ENCODE peak calls at places on chromosomes 4 and X, in eight cellular contexts. One of them, this sample, is unnamed.

GRCh38 chr4:165383757-165384156 is 4.9 kb downstream of the CPE start:
- DNase-seq in coronary artery: no peak
- DNase-seq in kidney: no peak
- DNase-seq in endodermal cell: peak
- DNase-seq in cardiac muscle cell: no peak
- DNase-seq in OCI-LY7: no peak
- DNase-seq in stomach: no peak
- DNase-seq in foreskin fibroblast: no peak
- DNase-seq in this sample: no peak

GRCh38 chr4:10571896-10572295 is 112.7 kb downstream of the CLNK start:
- DNase-seq in kidney: no peak
- DNase-seq in cardiac muscle cell: no peak
- DNase-seq in endodermal cell: no peak
- DNase-seq in foreskin fibroblast: no peak
- DNase-seq in stomach: no peak
- DNase-seq in OCI-LY7: no peak
- DNase-seq in coronary artery: no peak
- DNase-seq in this sample: no peak

GRCh38 chr4:44583393-44583792 is 68.0 kb downstream of the YIPF7 start:
- DNase-seq in foreskin fibroblast: no peak
- DNase-seq in coronary artery: no peak
- DNase-seq in endodermal cell: peak
- DNase-seq in cardiac muscle cell: no peak
- DNase-seq in kidney: no peak
- DNase-seq in stomach: no peak
- DNase-seq in OCI-LY7: peak
- DNase-seq in this sample: no peak

GRCh38 chr4:94813221-94813620 is 55.5 kb downstream of the BMPR1B start:
- DNase-seq in endodermal cell: peak
- DNase-seq in cardiac muscle cell: no peak
- DNase-seq in coronary artery: no peak
- DNase-seq in OCI-LY7: no peak
- DNase-seq in stomach: no peak
- DNase-seq in foreskin fibroblast: no peak
- DNase-seq in kidney: no peak
- DNase-seq in this sample: no peak

GRCh38 chr4:113050361-113050760 is 908 bp downstream of the ANK2 start:
- DNase-seq in foreskin fibroblast: no peak
- DNase-seq in OCI-LY7: no peak
- DNase-seq in stomach: no peak
- DNase-seq in kidney: no peak
- DNase-seq in cardiac muscle cell: no peak
- DNase-seq in endodermal cell: no peak
- DNase-seq in coronary artery: no peak
- DNase-seq in this sample: no peak

GRCh38 chrX:68832101-68832416 is 3.2 kb downstream of the EFNB1 start:
- DNase-seq in foreskin fibroblast: peak
- DNase-seq in endodermal cell: peak
- DNase-seq in stomach: peak
- DNase-seq in kidney: peak
- DNase-seq in cardiac muscle cell: peak
- DNase-seq in coronary artery: peak
- DNase-seq in OCI-LY7: peak
- DNase-seq in this sample: peak

GRCh38 chrX:66677430-66677829 is 38.6 kb upstream of the EDA2R start:
- DNase-seq in coronary artery: no peak
- DNase-seq in foreskin fibroblast: peak
- DNase-seq in cardiac muscle cell: no peak
- DNase-seq in stomach: no peak
- DNase-seq in OCI-LY7: no peak
- DNase-seq in endodermal cell: no peak
- DNase-seq in kidney: no peak
- DNase-seq in this sample: no peak

GRCh38 chrX:42978655-42979379 is 200.9 kb upstream of the PPP1R2C start:
- DNase-seq in endodermal cell: no peak
- DNase-seq in cardiac muscle cell: no peak
- DNase-seq in OCI-LY7: no peak
- DNase-seq in stomach: no peak
- DNase-seq in kidney: no peak
- DNase-seq in foreskin fibroblast: no peak
- DNase-seq in coronary artery: no peak
- DNase-seq in this sample: no peak

GRCh38 chr4:3838437-3839380 is 72.5 kb downstream of the ADRA2C start:
- DNase-seq in cardiac muscle cell: no peak
- DNase-seq in stomach: no peak
- DNase-seq in foreskin fibroblast: no peak
- DNase-seq in OCI-LY7: no peak
- DNase-seq in coronary artery: no peak
- DNase-seq in kidney: peak
- DNase-seq in endodermal cell: no peak
- DNase-seq in this sample: no peak

GRCh38 chr4:1907848-1908525 is 36.8 kb downstream of the NSD2 start:
- DNase-seq in cardiac muscle cell: no peak
- DNase-seq in kidney: no peak
- DNase-seq in coronary artery: no peak
- DNase-seq in foreskin fibroblast: no peak
- DNase-seq in stomach: no peak
- DNase-seq in OCI-LY7: no peak
- DNase-seq in endodermal cell: no peak
- DNase-seq in this sample: no peak

GRCh38 chr4:1910643-1911042 is 39.5 kb downstream of the NSD2 start:
- DNase-seq in OCI-LY7: peak
- DNase-seq in stomach: peak
- DNase-seq in coronary artery: no peak
- DNase-seq in kidney: no peak
- DNase-seq in foreskin fibroblast: peak
- DNase-seq in cardiac muscle cell: peak
- DNase-seq in endodermal cell: peak
- DNase-seq in this sample: peak
- TF ChIP-seq CTCF in OCI-LY7: peak
- TF ChIP-seq CTCF in stomach: peak
- TF ChIP-seq CTCF in coronary artery: no peak
- TF ChIP-seq CTCF in kidney: peak
- TF ChIP-seq CTCF in foreskin fibroblast: peak
- TF ChIP-seq CTCF in cardiac muscle cell: peak
- TF ChIP-seq CTCF in endodermal cell: peak
- TF ChIP-seq CTCF in this sample: peak

GRCh38 chr4:153512952-153513500 is 46.9 kb downstream of the TMEM131L start:
- DNase-seq in foreskin fibroblast: no peak
- DNase-seq in OCI-LY7: no peak
- DNase-seq in coronary artery: no peak
- DNase-seq in cardiac muscle cell: no peak
- DNase-seq in endodermal cell: no peak
- DNase-seq in kidney: no peak
- DNase-seq in stomach: no peak
- DNase-seq in this sample: no peak

GRCh38 chr4:153511104-153511503 is 44.9 kb downstream of the TMEM131L start:
- DNase-seq in foreskin fibroblast: no peak
- DNase-seq in endodermal cell: no peak
- DNase-seq in cardiac muscle cell: no peak
- DNase-seq in stomach: no peak
- DNase-seq in coronary artery: no peak
- DNase-seq in kidney: no peak
- DNase-seq in OCI-LY7: no peak
- DNase-seq in this sample: no peak

GRCh38 chr4:153512162-153512852 is 46.1 kb downstream of the TMEM131L start:
- DNase-seq in stomach: no peak
- DNase-seq in foreskin fibroblast: no peak
- DNase-seq in cardiac muscle cell: no peak
- DNase-seq in coronary artery: no peak
- DNase-seq in kidney: no peak
- DNase-seq in OCI-LY7: no peak
- DNase-seq in endodermal cell: no peak
- DNase-seq in this sample: no peak

GRCh38 chr4:153513596-153513995 is 47.4 kb downstream of the TMEM131L start:
- DNase-seq in endodermal cell: no peak
- DNase-seq in coronary artery: no peak
- DNase-seq in stomach: no peak
- DNase-seq in OCI-LY7: no peak
- DNase-seq in cardiac muscle cell: no peak
- DNase-seq in foreskin fibroblast: peak
- DNase-seq in kidney: no peak
- DNase-seq in this sample: no peak

GRCh38 chr4:153514001-153514526 is 47.9 kb downstream of the TMEM131L start:
- DNase-seq in stomach: no peak
- DNase-seq in OCI-LY7: no peak
- DNase-seq in foreskin fibroblast: peak
- DNase-seq in cardiac muscle cell: no peak
- DNase-seq in endodermal cell: no peak
- DNase-seq in coronary artery: no peak
- DNase-seq in kidney: no peak
- DNase-seq in this sample: peak
- H3K4me3 ChIP-seq in stomach: no peak
- H3K4me3 ChIP-seq in OCI-LY7: no peak
- H3K4me3 ChIP-seq in foreskin fibroblast: no peak
- H3K4me3 ChIP-seq in cardiac muscle cell: no peak
- H3K4me3 ChIP-seq in endodermal cell: no peak
- H3K4me3 ChIP-seq in coronary artery: peak
- H3K4me3 ChIP-seq in kidney: no peak
- H3K4me3 ChIP-seq in this sample: no peak

GRCh38 chrX:112910418-112910817 is 69.8 kb upstream of the AMOT start:
- DNase-seq in foreskin fibroblast: no peak
- DNase-seq in coronary artery: no peak
- DNase-seq in stomach: no peak
- DNase-seq in OCI-LY7: no peak
- DNase-seq in kidney: no peak
- DNase-seq in endodermal cell: no peak
- DNase-seq in cardiac muscle cell: no peak
- DNase-seq in this sample: no peak

GRCh38 chrX:112913807-112914206 is 73.2 kb upstream of the AMOT start:
- DNase-seq in coronary artery: no peak
- DNase-seq in cardiac muscle cell: no peak
- DNase-seq in foreskin fibroblast: no peak
- DNase-seq in endodermal cell: no peak
- DNase-seq in stomach: no peak
- DNase-seq in kidney: no peak
- DNase-seq in OCI-LY7: no peak
- DNase-seq in this sample: no peak
- TF ChIP-seq CTCF in coronary artery: no peak
- TF ChIP-seq CTCF in cardiac muscle cell: no peak
- TF ChIP-seq CTCF in foreskin fibroblast: no peak
- TF ChIP-seq CTCF in endodermal cell: peak
- TF ChIP-seq CTCF in stomach: no peak
- TF ChIP-seq CTCF in kidney: no peak
- TF ChIP-seq CTCF in OCI-LY7: no peak
- TF ChIP-seq CTCF in this sample: peak

GRCh38 chr4:141501931-141502330 is 134.5 kb upstream of the IL15 start:
- DNase-seq in foreskin fibroblast: peak
- DNase-seq in coronary artery: no peak
- DNase-seq in cardiac muscle cell: no peak
- DNase-seq in kidney: no peak
- DNase-seq in endodermal cell: no peak
- DNase-seq in stomach: no peak
- DNase-seq in OCI-LY7: no peak
- DNase-seq in this sample: peak
- H3K4me3 ChIP-seq in foreskin fibroblast: no peak
- H3K4me3 ChIP-seq in coronary artery: no peak
- H3K4me3 ChIP-seq in cardiac muscle cell: no peak
- H3K4me3 ChIP-seq in kidney: no peak
- H3K4me3 ChIP-seq in endodermal cell: no peak
- H3K4me3 ChIP-seq in stomach: no peak
- H3K4me3 ChIP-seq in OCI-LY7: no peak
- H3K4me3 ChIP-seq in this sample: no peak

GRCh38 chr4:109296545-109296944 is 5.9 kb downstream of the COL25A1 start:
- DNase-seq in endodermal cell: no peak
- DNase-seq in kidney: no peak
- DNase-seq in cardiac muscle cell: no peak
- DNase-seq in coronary artery: no peak
- DNase-seq in OCI-LY7: no peak
- DNase-seq in stomach: no peak
- DNase-seq in foreskin fibroblast: no peak
- DNase-seq in this sample: no peak

GRCh38 chr4:109294468-109295020 is 7.9 kb downstream of the COL25A1 start:
- DNase-seq in OCI-LY7: no peak
- DNase-seq in stomach: no peak
- DNase-seq in kidney: no peak
- DNase-seq in endodermal cell: no peak
- DNase-seq in cardiac muscle cell: no peak
- DNase-seq in coronary artery: no peak
- DNase-seq in foreskin fibroblast: no peak
- DNase-seq in this sample: no peak

GRCh38 chr4:109301691-109302365 is 630 bp downstream of the COL25A1 start:
- DNase-seq in endodermal cell: peak
- DNase-seq in foreskin fibroblast: no peak
- DNase-seq in coronary artery: no peak
- DNase-seq in kidney: peak
- DNase-seq in stomach: no peak
- DNase-seq in cardiac muscle cell: peak
- DNase-seq in OCI-LY7: no peak
- DNase-seq in this sample: no peak

GRCh38 chr4:109295081-109295480 is 7.4 kb downstream of the COL25A1 start:
- DNase-seq in kidney: no peak
- DNase-seq in foreskin fibroblast: no peak
- DNase-seq in coronary artery: no peak
- DNase-seq in endodermal cell: no peak
- DNase-seq in cardiac muscle cell: no peak
- DNase-seq in stomach: no peak
- DNase-seq in OCI-LY7: no peak
- DNase-seq in this sample: no peak

DNA sequence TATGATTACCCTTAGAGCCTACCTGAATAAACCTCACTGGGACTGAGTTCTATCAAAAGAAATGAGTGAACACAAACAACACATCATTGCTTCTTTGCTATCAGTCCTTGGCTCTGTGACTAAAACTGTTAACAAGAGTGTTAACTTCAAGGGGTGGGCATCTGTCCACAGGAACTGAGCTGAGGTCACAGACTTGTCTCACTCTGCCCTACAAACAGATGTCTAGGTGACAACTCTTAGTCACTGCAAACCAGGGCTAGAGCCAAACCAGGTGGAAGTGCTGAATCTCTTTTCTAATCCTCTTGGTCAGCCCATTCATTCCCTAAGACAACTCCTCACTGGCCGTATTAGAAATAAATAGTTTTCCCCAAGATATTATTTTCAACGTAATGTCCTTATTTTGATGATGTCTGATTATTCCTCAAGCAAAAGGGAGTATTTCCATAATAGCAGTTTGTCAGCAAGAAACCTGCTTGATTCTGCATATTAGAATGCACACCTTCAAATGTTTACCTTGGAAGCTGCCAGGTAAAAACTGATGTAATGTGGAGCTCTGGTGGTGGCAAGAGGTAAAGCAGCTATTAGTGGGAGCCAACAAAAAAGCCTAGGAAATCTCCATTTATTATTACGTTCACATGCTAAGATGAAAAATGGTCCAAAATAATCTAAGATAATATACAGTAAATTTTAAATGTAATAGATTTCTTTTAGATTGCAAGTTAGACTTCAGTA is 4.0 kb downstream of the COL25A1 start:
- DNase-seq in cardiac muscle cell: peak
- DNase-seq in stomach: no peak
- DNase-seq in kidney: no peak
- DNase-seq in coronary artery: no peak
- DNase-seq in OCI-LY7: peak
- DNase-seq in foreskin fibroblast: no peak
- DNase-seq in endodermal cell: no peak
- DNase-seq in this sample: no peak
- TF ChIP-seq CTCF in cardiac muscle cell: peak
- TF ChIP-seq CTCF in stomach: peak
- TF ChIP-seq CTCF in kidney: peak
- TF ChIP-seq CTCF in coronary artery: no peak
- TF ChIP-seq CTCF in OCI-LY7: peak
- TF ChIP-seq CTCF in foreskin fibroblast: peak
- TF ChIP-seq CTCF in endodermal cell: peak
- TF ChIP-seq CTCF in this sample: peak

GRCh38 chrX:17669891-17670290 is 67.4 kb upstream of the SCML1 start:
- DNase-seq in endodermal cell: no peak
- DNase-seq in stomach: no peak
- DNase-seq in cardiac muscle cell: no peak
- DNase-seq in OCI-LY7: no peak
- DNase-seq in coronary artery: no peak
- DNase-seq in kidney: no peak
- DNase-seq in foreskin fibroblast: no peak
- DNase-seq in this sample: no peak
- H3K4me3 ChIP-seq in endodermal cell: no peak
- H3K4me3 ChIP-seq in stomach: no peak
- H3K4me3 ChIP-seq in cardiac muscle cell: no peak
- H3K4me3 ChIP-seq in OCI-LY7: no peak
- H3K4me3 ChIP-seq in coronary artery: no peak
- H3K4me3 ChIP-seq in kidney: no peak
- H3K4me3 ChIP-seq in foreskin fibroblast: no peak
- H3K4me3 ChIP-seq in this sample: no peak

This sample was measured in AG10803.